ENCODE peak calls at places on chromosome 14, in nine cellular contexts. H is omental fat pad; Y is HTR-8/SVneo; M is NCI-H446 treated with DMSO at 0.1 percent for 48 hours; S is COR-L47; P is lung; R is GM03348; C is heart left ventricle; Q is CD8-positive, alpha-beta memory T cell. V is an unnamed sample.

GRCh38 chr14:20472566-20473206 is 3.5 kb downstream of the PNP start:
- DNase-seq in Q (no peak), R (no peak), S (no peak), H (no peak), C (no peak), Y (no peak), P (no peak), M (no peak), V (no peak)

GRCh38 chr14:98580131-98580678 is 691.8 kb downstream of the BCL11B start:
- DNase-seq in R (no peak), C (no peak), H (no peak), M (no peak), S (no peak), Q (no peak), P (peak), Y (no peak), V (no peak)

GRCh38 chr14:35898217-35898775 is 72.2 kb downstream of the BRMS1L start:
- DNase-seq in Y (no peak), M (no peak), R (no peak), H (no peak), S (no peak), P (no peak), C (no peak), Q (no peak), V (no peak)

GRCh38 chr14:105021656-105022275 is 883 bp upstream of the CDCA4 start:
- DNase-seq in Q (no peak), S (peak), Y (peak), C (no peak), M (no peak), R (peak), H (no peak), P (peak), V (peak)

GRCh38 chr14:61524211-61524806 is 171.0 kb upstream of the HIF1A start:
- DNase-seq in Y (no peak), Q (no peak), S (no peak), C (peak), M (no peak), P (peak), R (no peak), H (no peak), V (no peak)

GRCh38 chr14:94406910-94407309 is 18.5 kb upstream of the SERPINA1 start:
- DNase-seq in Q (no peak), M (no peak), R (no peak), H (no peak), S (no peak), Y (no peak), C (no peak), P (no peak), V (no peak)

GRCh38 chr14:89507521-89507920 is 90.5 kb upstream of the FOXN3 start:
- DNase-seq in C (no peak), M (no peak), Y (peak), S (no peak), R (peak), P (no peak), Q (no peak), H (no peak), V (no peak)

GRCh38 chr14:69046468-69046867 is 67.4 kb upstream of the ACTN1 start:
- DNase-seq in C (peak), Y (no peak), Q (no peak), S (no peak), H (no peak), M (no peak), R (no peak), P (peak), V (peak)

GRCh38 chr14:87049886-87050820 is 942.8 kb downstream of the GALC start:
- DNase-seq in Y (peak), Q (no peak), P (no peak), S (peak), M (peak), H (no peak), R (peak), C (no peak), V (no peak)

GRCh38 chr14:74954232-74954946 is 1.0 kb downstream of the PGF start:
- DNase-seq in S (peak), Y (no peak), R (no peak), H (no peak), Q (no peak), P (no peak), M (peak), C (peak), V (no peak)